ENCODE peak calls at places on chromosomes 4 and X, in ten cellular contexts. X, H, J, A, C, E, W, R, S and P are unnamed samples.

GRCh38 chr4:8185280-8185679 is 13.8 kb upstream of the SH3TC1 start:
- DNase-seq in J (no peak), A (no peak), W (no peak), H (no peak), S (no peak), E (peak; percentile 64), R (no peak), C (no peak), X (peak; percentile 98), P (no peak)

GRCh38 chrX:12946838-12947544 is 27.9 kb upstream of the TMSB4X start:
- DNase-seq in S (no peak), A (no peak), X (peak; percentile 91), W (peak; percentile 75), C (peak; percentile 79), E (no peak), H (peak; percentile 24), R (peak; percentile 76), J (peak; percentile 95), P (peak; percentile 77)

GRCh38 chr4:8705161-8706145 is 112.9 kb downstream of the CPZ start:
- DNase-seq in W (no peak), H (no peak), J (no peak), A (no peak), X (no peak), R (no peak), C (no peak), S (no peak), E (no peak), P (no peak)

GRCh38 chr4:133151681-133152329 is 2.7 kb downstream of the PCDH10 start:
- DNase-seq in H (peak; percentile 81), W (no peak), E (no peak), R (no peak), X (peak; percentile 15), A (peak; percentile 39), C (no peak), J (no peak), S (no peak), P (no peak)

GRCh38 chrX:51825432-51825831 is 68.0 kb upstream of the MAGED1 start:
- DNase-seq in W (no peak), S (no peak), H (no peak), A (no peak), X (peak; percentile 10), C (no peak), J (no peak), R (no peak), E (no peak), P (no peak)

GRCh38 chr4:188218392-188218791 is 79.2 kb downstream of the TRIML1 start:
- DNase-seq in A (no peak), X (no peak), H (no peak), J (no peak), E (no peak), S (no peak), C (no peak), R (no peak), W (no peak), P (no peak)

GRCh38 chr4:80335554-80336358 is at the start of gene CFAP299:
- DNase-seq in H (peak; percentile 79), E (peak; percentile 46), C (no peak), W (peak; percentile 78), S (no peak), A (peak; percentile 11), X (peak; percentile 84), R (peak; percentile 77), J (peak; percentile 34), P (no peak)

GRCh38 chrX:70129811-70130210 is 3.4 kb upstream of the IGBP1 start:
- DNase-seq in J (no peak), X (no peak), C (no peak), W (no peak), H (no peak), S (no peak), R (no peak), E (no peak), A (no peak), P (no peak)

GRCh38 chrX:10542549-10542948 is 77.8 kb downstream of the MID1 start:
- DNase-seq in H (no peak), R (no peak), W (no peak), C (no peak), J (no peak), S (no peak), X (no peak), A (no peak), E (no peak), P (no peak)

GRCh38 chrX:153769865-153770605 is 6.0 kb downstream of the PLXNB3 start:
- DNase-seq in H (no peak), C (no peak), J (no peak), A (no peak), S (no peak), W (no peak), R (no peak), E (no peak), X (no peak), P (no peak)

GRCh38 chrX:21412883-21413282 is 38.7 kb downstream of the CNKSR2 start:
- DNase-seq in R (no peak), W (no peak), A (no peak), J (no peak), X (peak; percentile 2), H (no peak), S (no peak), E (no peak), C (no peak), P (no peak)

GRCh38 chr4:69907151-69907550 is 23.7 kb upstream of the CSN1S1 start:
- DNase-seq in W (no peak), E (no peak), H (no peak), A (no peak), C (no peak), J (no peak), X (peak; percentile 80), S (no peak), R (no peak), P (no peak)

GRCh38 chrX:47143894-47144625 is 442 bp downstream of the NDUFB11 start:
- DNase-seq in S (no peak), J (no peak), A (no peak), E (peak; percentile 4), R (peak; percentile 26), X (peak; percentile 33), C (no peak), H (peak; percentile 37), W (peak; percentile 26), P (no peak)

GRCh38 chrX:30910124-30910860 is 21.2 kb upstream of the TAB3 start:
- DNase-seq in S (no peak), H (no peak), A (no peak), W (no peak), E (no peak), R (no peak), J (peak; percentile 5), C (no peak), X (peak; percentile 40), P (no peak)

GRCh38 chr4:53943345-53944085 is 120.9 kb downstream of the CHIC2 start:
- DNase-seq in C (no peak), W (no peak), A (no peak), H (no peak), J (no peak), R (no peak), E (no peak), X (peak; percentile 63), S (no peak), P (no peak)

GRCh38 chrX:12378706-12379105 is 240.4 kb downstream of the FRMPD4 start:
- DNase-seq in C (no peak), X (no peak), S (no peak), R (no peak), W (no peak), J (no peak), E (no peak), H (no peak), A (no peak), P (no peak)

GRCh38 chr4:184722798-184723197 is 11.1 kb downstream of the CENPU start:
- DNase-seq in A (no peak), R (no peak), W (no peak), H (no peak), J (no peak), X (no peak), C (no peak), S (no peak), E (no peak), P (no peak)

GRCh38 chr4:113684534-113685091 is 76.9 kb downstream of the CAMK2D start:
- DNase-seq in E (peak; percentile 33), R (no peak), X (peak; percentile 70), W (no peak), C (no peak), S (no peak), H (peak; percentile 60), J (no peak), A (peak; percentile 9), P (no peak)

GRCh38 chr4:95181446-95182306 is 367.1 kb downstream of the UNC5C start:
- DNase-seq in A (no peak), H (peak; percentile 49), C (peak; percentile 26), R (no peak), E (no peak), J (no peak), X (peak; percentile 69), S (no peak), W (no peak), P (peak; percentile 32)

GRCh38 chr4:2898001-2898400 is 54.4 kb downstream of the ADD1 start:
- DNase-seq in W (no peak), H (no peak), E (no peak), A (no peak), R (no peak), J (no peak), C (no peak), X (no peak), S (no peak), P (no peak)

GRCh38 chr4:104826171-104826570 is 320.5 kb upstream of the TET2 start:
- DNase-seq in A (no peak), E (no peak), H (no peak), W (no peak), C (no peak), X (no peak), S (no peak), J (no peak), R (no peak), P (no peak)

GRCh38 chrX:18617351-18617750 is 54.6 kb downstream of the RS1 start:
- DNase-seq in X (peak; percentile 56), S (no peak), W (no peak), E (no peak), R (no peak), C (no peak), J (no peak), A (no peak), H (peak; percentile 4), P (no peak)

GRCh38 chrX:151363316-151363715 is 33.7 kb upstream of the VMA21 start:
- DNase-seq in J (no peak), R (no peak), X (no peak), W (no peak), E (no peak), H (no peak), C (no peak), A (no peak), S (no peak), P (no peak)

GRCh38 chr4:93299116-93299515 is 529.4 kb upstream of the ATOH1 start:
- DNase-seq in E (no peak), X (no peak), W (no peak), H (no peak), J (no peak), A (no peak), R (no peak), S (no peak), C (no peak), P (no peak)

GRCh38 chr4:98642991-98643426 is 15.4 kb downstream of the TSPAN5 start:
- DNase-seq in S (no peak), W (no peak), H (no peak), E (no peak), C (no peak), X (peak; percentile 78), A (no peak), J (no peak), R (no peak), P (no peak)